ENCODE peak calls at places on chromosomes 12 and 14, in four cellular contexts. D is HepG2, G is HCT116, P is WTC11. Q is an unnamed sample.

GRCh38 chr12:119594772-119595445 is 1.3 kb downstream of the TMEM233 start:
- DNase-seq in D (no peak), G (no peak), P (peak), Q (no peak)

GRCh38 chr12:25202139-25202538 is 7.1 kb downstream of the ETFRF1 start:
- DNase-seq in D (no peak), G (no peak), P (no peak), Q (no peak)

GRCh38 chr14:20986811-20987210 is 3.0 kb upstream of the METTL17 start:
- DNase-seq in D (peak), G (peak), P (no peak), Q (no peak)

GRCh38 chr14:28375295-28375694 is 391.3 kb upstream of the FOXG1 start:
- DNase-seq in D (no peak), G (no peak), P (peak), Q (peak)

GRCh38 chr14:32075636-32076277 is 1.3 kb upstream of the ARHGAP5 start:
- DNase-seq in D (peak), G (no peak), P (peak), Q (peak)

GRCh38 chr12:122062832-122063690 is 15.5 kb upstream of the MLXIP start:
- DNase-seq in D (peak), G (peak), P (no peak), Q (no peak)

GRCh38 chr14:60206249-60206670 is 41.1 kb upstream of the DHRS7 start:
- DNase-seq in D (no peak), G (no peak), P (no peak), Q (no peak)

GRCh38 chr12:78018146-78018910 is 187.6 kb downstream of the NAV3 start:
- DNase-seq in D (peak), G (no peak), P (no peak), Q (no peak)

GRCh38 chr14:89849931-89850330 is 104.6 kb downstream of the EFCAB11 start:
- DNase-seq in D (no peak), G (no peak), P (no peak), Q (no peak)

GRCh38 chr12:54486173-54486867 is 11.2 kb upstream of the NCKAP1L start:
- DNase-seq in D (no peak), G (no peak), P (no peak), Q (no peak)

GRCh38 chr12:30885321-30885720 is 41.2 kb upstream of the TSPAN11 start:
- DNase-seq in D (no peak), G (no peak), P (no peak), Q (no peak)

GRCh38 chr14:58464652-58465051 is 37.1 kb downstream of the KIAA0586 start:
- DNase-seq in D (no peak), G (no peak), P (no peak), Q (no peak)
- TF ChIP-seq SP1 in D (no peak), G (no peak), P (no peak), Q (no peak)

GRCh38 chr14:103514596-103515421 is 7.8 kb downstream of the CKB start:
- DNase-seq in D (no peak), G (no peak), P (no peak), Q (no peak)

GRCh38 chr14:103509864-103510263 is 12.8 kb downstream of the CKB start:
- DNase-seq in D (no peak), G (no peak), P (no peak), Q (no peak)

GRCh38 chr14:103511022-103511693 is 11.5 kb downstream of the CKB start:
- DNase-seq in D (no peak), G (no peak), P (no peak), Q (no peak)

GRCh38 chr14:103510311-103511021 is 12.2 kb downstream of the CKB start:
- DNase-seq in D (no peak), G (no peak), P (peak), Q (no peak)

GRCh38 chr14:103512701-103513611 is 9.7 kb downstream of the CKB start:
- DNase-seq in D (no peak), G (no peak), P (no peak), Q (no peak)
- TF ChIP-seq SP1 in D (no peak), G (no peak), P (no peak), Q (no peak)

GRCh38 chr12:98221243-98221808 is 294.1 kb upstream of the TMPO start:
- DNase-seq in D (no peak), G (no peak), P (no peak), Q (no peak)

GRCh38 chr12:98217257-98217656 is 298.1 kb upstream of the TMPO start:
- DNase-seq in D (no peak), G (no peak), P (no peak), Q (no peak)

GRCh38 chr12:98224584-98225221 is 290.7 kb upstream of the TMPO start:
- DNase-seq in D (no peak), G (no peak), P (no peak), Q (no peak)

DNA sequence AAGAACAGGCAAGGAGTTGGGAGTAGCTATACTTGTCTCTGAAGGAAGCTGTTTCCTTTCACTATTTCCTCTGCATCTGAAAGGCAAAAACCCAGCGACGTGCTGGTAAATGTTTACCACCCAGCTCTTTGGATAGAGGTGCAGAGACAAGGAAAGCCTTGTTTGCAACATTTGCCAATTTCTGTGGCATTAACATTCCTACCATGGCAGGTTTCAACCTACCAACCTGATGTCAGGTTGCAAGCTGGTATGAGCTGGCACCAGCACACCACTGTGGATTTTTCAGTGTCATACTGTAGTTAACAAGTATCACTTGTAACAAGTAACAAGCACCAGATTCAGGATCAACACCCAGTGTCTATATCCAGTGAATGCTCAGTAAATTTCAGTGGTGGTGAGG is 294.8 kb upstream of the TMPO start:
- DNase-seq in D (no peak), G (no peak), P (no peak), Q (no peak)
- TF ChIP-seq SP1 in D (no peak), G (no peak), P (no peak), Q (no peak)

GRCh38 chr12:93722757-93723567 is 45.8 kb downstream of the CRADD start:
- DNase-seq in D (no peak), G (no peak), P (no peak), Q (no peak)
- TF ChIP-seq SP1 in D (no peak), G (no peak), P (no peak), Q (no peak)

GRCh38 chr14:81450976-81451375 is 50.9 kb upstream of the STON2 start:
- DNase-seq in D (no peak), G (no peak), P (no peak), Q (no peak)

GRCh38 chr14:81452766-81453165 is 52.6 kb upstream of the STON2 start:
- DNase-seq in D (no peak), G (no peak), P (no peak), Q (no peak)

GRCh38 chr14:81450100-81450531 is 50.0 kb upstream of the STON2 start:
- DNase-seq in D (no peak), G (no peak), P (peak), Q (no peak)

GRCh38 chr14:81453166-81453766 is 53.1 kb upstream of the STON2 start:
- DNase-seq in D (peak), G (peak), P (peak), Q (peak)

DNA sequence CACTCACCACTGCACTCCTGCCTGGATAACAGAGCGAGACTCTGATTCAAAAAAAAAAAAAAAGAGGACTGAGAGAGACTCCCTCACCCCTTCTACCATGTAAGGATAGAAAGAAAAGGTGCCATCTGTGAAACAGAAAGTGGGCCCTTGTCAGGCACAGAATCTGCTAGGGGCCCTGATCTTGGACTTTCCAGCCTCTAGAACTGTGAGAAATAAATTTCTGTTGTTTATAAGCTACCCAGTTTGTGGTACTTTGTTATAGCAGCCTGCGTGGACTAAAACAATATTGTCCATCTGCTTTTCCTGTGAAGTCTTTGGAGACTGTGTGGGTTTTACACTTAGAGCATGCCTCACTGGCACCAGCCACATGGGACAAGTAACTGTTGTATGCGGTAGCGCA is 52.2 kb upstream of the STON2 start:
- DNase-seq in D (no peak), G (no peak), P (no peak), Q (no peak)
- TF ChIP-seq SP1 in D (no peak), G (no peak), P (no peak), Q (no peak)